ENCODE peak calls at places on chromosome 12, in seven cellular contexts. One of them, this sample, is unnamed.

GRCh38 chr12:77202457-77203060 is 137.2 kb upstream of the E2F7 start:
- DNase-seq in tibial nerve: no peak
- DNase-seq in CD4-positive, alpha-beta T cell: no peak
- DNase-seq in RPMI7951: no peak
- DNase-seq in AG08395: peak
- DNase-seq in WTC11: no peak
- DNase-seq in GDM1: no peak
- DNase-seq in this sample: no peak

GRCh38 chr12:77442633-77443032 is 377.3 kb upstream of the E2F7 start:
- DNase-seq in AG08395: peak
- DNase-seq in WTC11: no peak
- DNase-seq in RPMI7951: no peak
- DNase-seq in tibial nerve: no peak
- DNase-seq in CD4-positive, alpha-beta T cell: no peak
- DNase-seq in GDM1: no peak
- DNase-seq in this sample: no peak

GRCh38 chr12:8466171-8466692 is 10.5 kb downstream of the CLEC6A start:
- DNase-seq in CD4-positive, alpha-beta T cell: no peak
- DNase-seq in GDM1: no peak
- DNase-seq in RPMI7951: no peak
- DNase-seq in AG08395: no peak
- DNase-seq in tibial nerve: no peak
- DNase-seq in WTC11: no peak
- DNase-seq in this sample: no peak

GRCh38 chr12:85405781-85406522 is 125.9 kb downstream of the ALX1 start:
- DNase-seq in WTC11: no peak
- DNase-seq in tibial nerve: no peak
- DNase-seq in CD4-positive, alpha-beta T cell: no peak
- DNase-seq in AG08395: peak
- DNase-seq in GDM1: no peak
- DNase-seq in RPMI7951: peak
- DNase-seq in this sample: no peak

GRCh38 chr12:124852911-124853441 is 10.7 kb downstream of the SCARB1 start:
- DNase-seq in WTC11: no peak
- DNase-seq in CD4-positive, alpha-beta T cell: no peak
- DNase-seq in RPMI7951: peak
- DNase-seq in tibial nerve: no peak
- DNase-seq in GDM1: no peak
- DNase-seq in AG08395: no peak
- DNase-seq in this sample: no peak

GRCh38 chr12:56661560-56661959 is 15.8 kb upstream of the ATP5F1B start:
- DNase-seq in AG08395: no peak
- DNase-seq in CD4-positive, alpha-beta T cell: no peak
- DNase-seq in WTC11: no peak
- DNase-seq in RPMI7951: no peak
- DNase-seq in GDM1: no peak
- DNase-seq in tibial nerve: no peak
- DNase-seq in this sample: no peak

GRCh38 chr12:203074-203461 is 10.9 kb downstream of the SLC6A12 start:
- DNase-seq in tibial nerve: no peak
- DNase-seq in RPMI7951: no peak
- DNase-seq in GDM1: no peak
- DNase-seq in AG08395: no peak
- DNase-seq in CD4-positive, alpha-beta T cell: no peak
- DNase-seq in WTC11: no peak
- DNase-seq in this sample: no peak

GRCh38 chr12:104320627-104321024 is 17.1 kb downstream of the EID3 start:
- DNase-seq in WTC11: no peak
- DNase-seq in tibial nerve: no peak
- DNase-seq in RPMI7951: no peak
- DNase-seq in GDM1: no peak
- DNase-seq in CD4-positive, alpha-beta T cell: no peak
- DNase-seq in AG08395: no peak
- DNase-seq in this sample: no peak

GRCh38 chr12:88782357-88782756 is 202.1 kb upstream of the KITLG start:
- DNase-seq in AG08395: peak
- DNase-seq in GDM1: no peak
- DNase-seq in WTC11: no peak
- DNase-seq in RPMI7951: no peak
- DNase-seq in CD4-positive, alpha-beta T cell: no peak
- DNase-seq in tibial nerve: no peak
- DNase-seq in this sample: no peak